ENCODE peak calls at places on chromosomes 12 and 14, in four cellular contexts. One of them, this sample, is unnamed.

GRCh38 chr12:121537814-121538698 is 42.8 kb downstream of the KDM2B start:
- DNase-seq in fibroblast of gingiva: no peak
- DNase-seq in GM13977: peak; percentile 67
- DNase-seq in NCI-H1417: peak; percentile 57
- DNase-seq in this sample: no peak

GRCh38 chr12:54220092-54220557 is 31.3 kb upstream of the SMUG1 start:
- DNase-seq in fibroblast of gingiva: peak; percentile 52
- DNase-seq in GM13977: peak; percentile 69
- DNase-seq in NCI-H1417: peak; percentile 67
- DNase-seq in this sample: peak; percentile 57

GRCh38 chr14:104248203-104249055 is 110.0 kb downstream of the KIF26A start:
- DNase-seq in NCI-H1417: no peak
- DNase-seq in fibroblast of gingiva: no peak
- DNase-seq in GM13977: no peak
- DNase-seq in this sample: no peak

GRCh38 chr14:64695071-64695470 is 9.2 kb upstream of the PLEKHG3 start:
- DNase-seq in fibroblast of gingiva: no peak
- DNase-seq in GM13977: no peak
- DNase-seq in NCI-H1417: no peak
- DNase-seq in this sample: no peak

GRCh38 chr12:30980886-30981662 is 54.5 kb downstream of the TSPAN11 start:
- DNase-seq in GM13977: no peak
- DNase-seq in NCI-H1417: peak; percentile 75
- DNase-seq in fibroblast of gingiva: no peak
- DNase-seq in this sample: no peak

GRCh38 chr14:104609666-104610065 is 5.1 kb upstream of the TMEM179 start:
- DNase-seq in NCI-H1417: no peak
- DNase-seq in fibroblast of gingiva: no peak
- DNase-seq in GM13977: no peak
- DNase-seq in this sample: no peak

GRCh38 chr12:122917508-122918227 is 21.7 kb upstream of the VPS37B start:
- DNase-seq in NCI-H1417: no peak
- DNase-seq in fibroblast of gingiva: peak; percentile 56
- DNase-seq in GM13977: no peak
- DNase-seq in this sample: peak; percentile 16

GRCh38 chr12:71045781-71046180 is 112.0 kb downstream of the TSPAN8 start:
- DNase-seq in GM13977: no peak
- DNase-seq in fibroblast of gingiva: peak; percentile 91
- DNase-seq in NCI-H1417: no peak
- DNase-seq in this sample: peak; percentile 87

GRCh38 chr12:10405294-10405693 is 4.3 kb downstream of the KLRC4 start:
- DNase-seq in GM13977: no peak
- DNase-seq in NCI-H1417: no peak
- DNase-seq in fibroblast of gingiva: no peak
- DNase-seq in this sample: no peak

GRCh38 chr14:65153101-65153500 is 50.8 kb upstream of the MAX start:
- DNase-seq in GM13977: no peak
- DNase-seq in fibroblast of gingiva: no peak
- DNase-seq in NCI-H1417: no peak
- DNase-seq in this sample: no peak

GRCh38 chr12:52834727-52835001 is 553 bp upstream of the KRT79 start:
- DNase-seq in GM13977: no peak
- DNase-seq in fibroblast of gingiva: no peak
- DNase-seq in NCI-H1417: no peak
- DNase-seq in this sample: no peak

GRCh38 chr14:80393766-80394165 is 182.5 kb upstream of the DIO2 start:
- DNase-seq in fibroblast of gingiva: no peak
- DNase-seq in NCI-H1417: peak; percentile 38
- DNase-seq in GM13977: no peak
- DNase-seq in this sample: no peak

GRCh38 chr12:15274561-15274967 is 47.7 kb upstream of the PTPRO start:
- DNase-seq in NCI-H1417: no peak
- DNase-seq in fibroblast of gingiva: peak; percentile 46
- DNase-seq in GM13977: no peak
- DNase-seq in this sample: peak; percentile 24

GRCh38 chr12:68246350-68246749 is 7.1 kb downstream of the IL22 start:
- DNase-seq in NCI-H1417: no peak
- DNase-seq in GM13977: no peak
- DNase-seq in fibroblast of gingiva: no peak
- DNase-seq in this sample: no peak

GRCh38 chr12:11758838-11759509 is 109.5 kb downstream of the ETV6 start:
- DNase-seq in GM13977: no peak
- DNase-seq in fibroblast of gingiva: no peak
- DNase-seq in NCI-H1417: no peak
- DNase-seq in this sample: no peak

GRCh38 chr12:116609715-116610114 is 50.5 kb downstream of the MAP1LC3B2 start:
- DNase-seq in NCI-H1417: no peak
- DNase-seq in fibroblast of gingiva: no peak
- DNase-seq in GM13977: no peak
- DNase-seq in this sample: no peak

GRCh38 chr12:126617312-126617711 is 1552.1 kb downstream of the AACS start:
- DNase-seq in NCI-H1417: no peak
- DNase-seq in fibroblast of gingiva: no peak
- DNase-seq in GM13977: no peak
- DNase-seq in this sample: no peak

GRCh38 chr14:33936391-33936790 is 14.5 kb downstream of the EGLN3 start:
- DNase-seq in GM13977: no peak
- DNase-seq in NCI-H1417: no peak
- DNase-seq in fibroblast of gingiva: no peak
- DNase-seq in this sample: no peak

GRCh38 chr14:99644723-99645544 is at the start of gene HHIPL1:
- DNase-seq in NCI-H1417: no peak
- DNase-seq in GM13977: no peak
- DNase-seq in fibroblast of gingiva: peak; percentile 38
- DNase-seq in this sample: no peak

GRCh38 chr14:83483063-83483462 is 1949.4 kb upstream of the SEL1L start:
- DNase-seq in NCI-H1417: no peak
- DNase-seq in fibroblast of gingiva: peak; percentile 1
- DNase-seq in GM13977: no peak
- DNase-seq in this sample: no peak

GRCh38 chr14:22517117-22517720 is 71.8 kb downstream of the DAD1 start:
- DNase-seq in fibroblast of gingiva: no peak
- DNase-seq in GM13977: no peak
- DNase-seq in NCI-H1417: no peak
- DNase-seq in this sample: no peak

GRCh38 chr12:68428724-68429580 is 96.8 kb upstream of the MDM1 start:
- DNase-seq in NCI-H1417: no peak
- DNase-seq in GM13977: no peak
- DNase-seq in fibroblast of gingiva: no peak
- DNase-seq in this sample: no peak

GRCh38 chr12:104723895-104724294 is 234.2 kb downstream of the SLC41A2 start:
- DNase-seq in fibroblast of gingiva: no peak
- DNase-seq in NCI-H1417: no peak
- DNase-seq in GM13977: no peak
- DNase-seq in this sample: no peak

GRCh38 chr14:36066636-36067035 is 109.9 kb downstream of the PTCSC3 start:
- DNase-seq in GM13977: no peak
- DNase-seq in fibroblast of gingiva: no peak
- DNase-seq in NCI-H1417: no peak
- DNase-seq in this sample: no peak

GRCh38 chr12:124457287-124458219 is 109.9 kb downstream of the NCOR2 start:
- DNase-seq in NCI-H1417: no peak
- DNase-seq in GM13977: peak; percentile 80
- DNase-seq in fibroblast of gingiva: peak; percentile 79
- DNase-seq in this sample: no peak

GRCh38 chr12:4700621-4701026 is 19.6 kb upstream of the GALNT8 start:
- DNase-seq in NCI-H1417: peak; percentile 22
- DNase-seq in fibroblast of gingiva: no peak
- DNase-seq in GM13977: no peak
- DNase-seq in this sample: no peak

GRCh38 chr14:61950340-61950739 is 188.1 kb downstream of the SNAPC1 start:
- DNase-seq in NCI-H1417: no peak
- DNase-seq in fibroblast of gingiva: no peak
- DNase-seq in GM13977: no peak
- DNase-seq in this sample: no peak

GRCh38 chr14:96584199-96584906 is 82.2 kb downstream of the PAPOLA start:
- DNase-seq in fibroblast of gingiva: no peak
- DNase-seq in NCI-H1417: peak; percentile 58
- DNase-seq in GM13977: peak; percentile 70
- DNase-seq in this sample: no peak